ENCODE peak calls at places on chromosomes 6 and 20, in four cellular contexts. K, L, R and Z are unnamed samples.
A peak's percentile ranks its signal among the peaks of the same experiment; 100 is the strongest.

GRCh38 chr6:42393339-42393738 is 58.4 kb downstream of the TRERF1 start:
- DNase-seq in K (no peak), L (no peak), R (no peak), Z (no peak)

GRCh38 chr6:105301756-105302616 is 100.9 kb downstream of the PREP start:
- DNase-seq in K (no peak), L (no peak), R (no peak), Z (no peak)

GRCh38 chr6:136740050-136740974 is 52.0 kb downstream of the MAP3K5 start:
- DNase-seq in K (no peak), L (no peak), R (no peak), Z (no peak)

GRCh38 chr20:25309395-25310267 is 61.7 kb downstream of the PYGB start:
- DNase-seq in K (no peak), L (no peak), R (peak; percentile 93), Z (peak; percentile 24)

GRCh38 chr20:49813305-49813974 is 812 bp downstream of the SLC9A8 start:
- DNase-seq in K (no peak), L (no peak), R (no peak), Z (no peak)

GRCh38 chr6:282177-282866 is 10.0 kb upstream of the DUSP22 start:
- DNase-seq in K (peak; percentile 26), L (no peak), R (no peak), Z (no peak)

GRCh38 chr6:82651845-82652333 is 288.3 kb downstream of the TPBG start:
- DNase-seq in K (no peak), L (no peak), R (no peak), Z (no peak)

GRCh38 chr20:34375977-34376430 is 12.9 kb downstream of the ITCH start:
- DNase-seq in K (no peak), L (no peak), R (no peak), Z (no peak)

GRCh38 chr6:9204171-9204570 is 768.8 kb upstream of the SLC35B3 start:
- DNase-seq in K (no peak), L (no peak), R (no peak), Z (peak; percentile 10)

GRCh38 chr6:165834613-165835259 is 171.7 kb upstream of the PDE10A start:
- DNase-seq in K (no peak), L (no peak), R (no peak), Z (no peak)

GRCh38 chr20:4026093-4026601 is 10.8 kb upstream of the RNF24 start:
- DNase-seq in K (peak; percentile 46), L (no peak), R (peak; percentile 59), Z (no peak)

GRCh38 chr20:43043887-43044286 is 145.8 kb downstream of the PTPRT start:
- DNase-seq in K (no peak), L (no peak), R (no peak), Z (no peak)

GRCh38 chr6:135358251-135358821 is 139.2 kb downstream of the AHI1 start:
- DNase-seq in K (no peak), L (no peak), R (peak; percentile 84), Z (no peak)

GRCh38 chr20:9388160-9388825 is 126.1 kb upstream of the LAMP5 start:
- DNase-seq in K (no peak), L (no peak), R (no peak), Z (no peak)
- H3K4me3 ChIP-seq in K (no peak overlapping the region), L (no peak overlapping the region), R (no peak overlapping the region), Z (no peak overlapping the region)

DNA sequence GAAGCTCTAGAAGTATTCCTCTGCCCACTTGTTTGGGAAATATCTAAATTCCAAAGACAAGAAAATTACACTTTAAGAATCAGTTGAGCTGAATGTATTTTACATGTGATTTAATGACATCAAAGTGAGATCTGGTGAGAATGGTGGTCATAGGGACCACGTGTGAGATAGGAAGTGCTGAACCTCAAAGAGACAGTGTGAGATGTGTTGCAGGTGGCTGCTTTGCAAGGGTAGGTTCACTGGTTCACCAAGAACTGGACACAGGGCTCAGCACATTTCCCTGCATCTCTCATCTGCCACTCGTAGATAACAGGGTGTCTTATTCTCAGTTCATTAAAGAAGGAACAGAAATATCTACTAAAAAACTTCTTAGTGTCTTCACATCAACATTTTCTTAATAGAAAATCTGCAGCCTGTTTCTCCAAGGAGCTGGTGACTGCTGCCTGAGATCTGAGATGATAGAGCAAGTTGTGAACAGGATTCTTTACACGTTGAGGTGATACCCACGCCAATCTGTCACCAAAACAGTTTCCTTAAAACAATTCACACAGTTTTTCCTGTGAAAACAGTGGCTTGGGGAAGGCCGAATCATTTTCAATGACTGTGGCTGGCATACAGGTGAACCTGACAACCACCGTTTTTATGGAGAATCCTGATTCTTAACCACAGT is 7.2 kb downstream of the CCR6 start:
- DNase-seq in K (no peak), L (no peak), R (no peak), Z (no peak)
- H3K14ac ChIP-seq in K (no peak overlapping the region), L (no peak overlapping the region), R (no peak overlapping the region), Z (no peak overlapping the region)

GRCh38 chr6:37082390-37082789 is 76.9 kb downstream of the FGD2 start:
- DNase-seq in K (no peak), L (no peak), R (no peak), Z (no peak)

GRCh38 chr6:37078814-37079213 is 73.4 kb downstream of the FGD2 start:
- DNase-seq in K (no peak), L (no peak), R (no peak), Z (no peak)

GRCh38 chr6:37077459-37078296 is 72.2 kb downstream of the FGD2 start:
- DNase-seq in K (peak; percentile 72), L (no peak), R (peak; percentile 84), Z (peak; percentile 53)

GRCh38 chr6:37083243-37084138 is 78.0 kb downstream of the FGD2 start:
- DNase-seq in K (no peak), L (no peak), R (peak; percentile 93), Z (peak; percentile 44)

GRCh38 chr6:37081042-37081607 is 75.7 kb downstream of the FGD2 start:
- DNase-seq in K (no peak), L (no peak), R (no peak), Z (no peak)
- H2BK12ac ChIP-seq in K (no peak overlapping the region), L (no peak overlapping the region), R (peak overlapping the region; percentile 85), Z (no peak overlapping the region)

GRCh38 chr6:159125977-159126376 is 43.2 kb upstream of the FNDC1 start:
- DNase-seq in K (no peak), L (no peak), R (no peak), Z (no peak)
- H3K4me3 ChIP-seq in K (no peak overlapping the region), L (no peak overlapping the region), R (no peak overlapping the region), Z (no peak overlapping the region)

GRCh38 chr6:30690403-30691207 is at the start of gene NRM:
- DNase-seq in K (peak; percentile 89), L (peak; percentile 86), R (peak; percentile 94), Z (peak; percentile 92)
- H3K14ac ChIP-seq in K (no peak within 1 kb of the TSS), L (peak within 1 kb of the TSS; percentile 49), R (peak within 1 kb of the TSS; percentile 63), Z (peak within 1 kb of the TSS; percentile 91)

GRCh38 chr6:2173203-2173961 is 72.0 kb downstream of the GMDS start:
- DNase-seq in K (no peak), L (no peak), R (no peak), Z (no peak)

GRCh38 chr6:2181567-2181966 is 63.8 kb downstream of the GMDS start:
- DNase-seq in K (no peak), L (no peak), R (no peak), Z (no peak)

GRCh38 chr6:2179950-2180349 is 65.5 kb downstream of the GMDS start:
- DNase-seq in K (no peak), L (no peak), R (no peak), Z (no peak)

GRCh38 chr6:2182251-2182650 is 63.2 kb downstream of the GMDS start:
- DNase-seq in K (no peak), L (no peak), R (no peak), Z (no peak)

DNA sequence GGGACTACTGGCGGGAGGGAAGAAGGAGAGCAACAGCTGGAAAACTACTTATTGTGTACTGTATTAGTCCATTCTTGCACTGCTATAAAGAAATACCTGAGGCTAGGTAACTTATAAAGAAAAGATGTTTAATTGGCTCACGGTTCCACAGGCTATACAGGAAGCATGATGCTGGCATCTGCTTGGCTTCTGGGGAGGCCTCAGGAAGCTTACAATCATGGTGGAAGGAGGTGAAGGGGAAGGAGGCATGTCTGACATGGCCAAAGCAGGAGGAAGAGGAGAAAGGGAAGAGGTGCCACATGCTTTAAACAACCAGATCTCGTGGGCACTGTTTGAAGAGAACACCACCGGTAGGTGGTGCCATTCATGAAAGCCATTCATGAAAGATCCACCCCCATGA is 67.3 kb downstream of the GMDS start:
- DNase-seq in K (no peak), L (no peak), R (no peak), Z (no peak)
- H2BK12ac ChIP-seq in K (no peak overlapping the region), L (no peak overlapping the region), R (no peak overlapping the region), Z (no peak overlapping the region)

GRCh38 chr20:62958388-62959100 is 6.0 kb downstream of the SLC17A9 start:
- DNase-seq in K (no peak), L (no peak), R (no peak), Z (no peak)
- H3K4me3 ChIP-seq in K (no peak overlapping the region), L (no peak overlapping the region), R (no peak overlapping the region), Z (no peak overlapping the region)

GRCh38 chr6:133587396-133587795 is 301.5 kb upstream of the TCF21 start:
- DNase-seq in K (no peak), L (no peak), R (no peak), Z (no peak)
- H3K14ac ChIP-seq in K (no peak overlapping the region), L (no peak overlapping the region), R (no peak overlapping the region), Z (no peak overlapping the region)

GRCh38 chr6:2989332-2990178 is 10.1 kb upstream of the NQO2 start:
- DNase-seq in K (peak; percentile 75), L (peak; percentile 96), R (peak; percentile 99), Z (peak; percentile 99)
- H2BK12ac ChIP-seq in K (peak overlapping the region; percentile 98), L (no peak overlapping the region), R (no peak overlapping the region), Z (no peak overlapping the region)